ENCODE peak calls at places on chromosomes 1 and 21, in seven cellular contexts. N is WTC11, U is A549, X is HepG2, P is SK-N-SH, E is K562, Q is GM12878. A is an unnamed sample.

GRCh38 chr1:183293243-183293642 is 107.2 kb downstream of the LAMC2 start:
- DNase-seq in P (no peak), X (no peak), N (no peak), Q (no peak), U (no peak), E (no peak), A (no peak)

GRCh38 chr1:92563457-92564216 is 76.9 kb upstream of the GFI1 start:
- DNase-seq in E (no peak), P (no peak), X (no peak), N (no peak), Q (peak), U (no peak), A (no peak)

GRCh38 chr1:33974147-33974546 is 110.3 kb downstream of the HMGB4 start:
- DNase-seq in U (no peak), N (no peak), Q (no peak), P (no peak), E (no peak), X (no peak), A (no peak)

GRCh38 chr1:218304281-218305039 is 19.4 kb downstream of the RRP15 start:
- DNase-seq in P (peak), X (no peak), E (peak), N (no peak), U (no peak), Q (no peak), A (peak)

GRCh38 chr1:221961532-221962292 is 219.8 kb upstream of the DUSP10 start:
- DNase-seq in N (no peak), E (peak), U (no peak), P (no peak), X (peak), Q (peak), A (peak)

GRCh38 chr1:7421471-7422075 is 349.5 kb upstream of the VAMP3 start:
- DNase-seq in U (no peak), E (no peak), X (no peak), Q (no peak), N (peak), P (peak), A (no peak)

GRCh38 chr1:95793893-95794292 is 559.9 kb downstream of the RWDD3 start:
- DNase-seq in P (no peak), Q (no peak), U (no peak), N (peak), X (peak), E (no peak), A (no peak)

GRCh38 chr1:26582836-26583460 is 53.4 kb downstream of the RPS6KA1 start:
- DNase-seq in U (no peak), X (no peak), P (no peak), E (no peak), Q (peak), N (no peak), A (peak)

GRCh38 chr1:2290595-2291510 is 62.7 kb downstream of the SKI start:
- DNase-seq in U (no peak), X (no peak), E (peak), N (no peak), P (no peak), Q (peak), A (peak)

GRCh38 chr21:42406201-42406601 is 2.5 kb downstream of the UBASH3A start:
- DNase-seq in E (no peak), X (no peak), Q (no peak), N (no peak), P (no peak), U (no peak), A (no peak)

GRCh38 chr1:3727042-3727824 is 25.0 kb upstream of the CCDC27 start:
- DNase-seq in U (peak), Q (no peak), E (peak), P (peak), X (no peak), N (peak), A (no peak)

GRCh38 chr1:29238601-29238964 is 2.3 kb downstream of the PTPRU start:
- DNase-seq in Q (no peak), N (no peak), U (no peak), E (no peak), X (peak), P (no peak), A (no peak)

GRCh38 chr1:40840526-40841323 is 21.4 kb downstream of the CITED4 start:
- DNase-seq in E (peak), Q (no peak), U (no peak), P (no peak), X (no peak), N (no peak), A (no peak)

GRCh38 chr1:183218039-183218618 is 32.1 kb downstream of the LAMC2 start:
- DNase-seq in E (no peak), X (no peak), P (no peak), N (no peak), U (no peak), Q (no peak), A (peak)

GRCh38 chr1:98008373-98008772 is 87.5 kb upstream of the DPYD start:
- DNase-seq in N (no peak), Q (no peak), U (no peak), E (no peak), P (no peak), X (no peak), A (no peak)

GRCh38 chr1:35726814-35727433 is 8.2 kb upstream of the C1orf216 start:
- DNase-seq in P (peak), N (peak), E (peak), U (peak), Q (no peak), X (peak), A (peak)

GRCh38 chr1:220160027-220160426 is 66.1 kb downstream of the IARS2 start:
- DNase-seq in U (no peak), P (no peak), E (no peak), Q (no peak), X (no peak), N (no peak), A (no peak)

GRCh38 chr21:29342394-29342957 is 43.8 kb downstream of the BACH1 start:
- DNase-seq in P (peak), Q (peak), E (no peak), N (no peak), X (no peak), U (peak), A (peak)

GRCh38 chr1:201171063-201172036 is 17.1 kb upstream of the TMEM9 start:
- DNase-seq in U (peak), X (peak), Q (no peak), N (peak), E (peak), P (peak), A (peak)

GRCh38 chr1:172003766-172004530 is 162.7 kb downstream of the DNM3 start:
- DNase-seq in U (no peak), Q (no peak), N (no peak), X (no peak), P (no peak), E (no peak), A (peak)

GRCh38 chr1:172004671-172005070 is 163.4 kb downstream of the DNM3 start:
- DNase-seq in E (no peak), N (no peak), Q (no peak), X (no peak), U (no peak), P (no peak), A (no peak)

GRCh38 chr1:171999756-172000155 is 158.5 kb downstream of the DNM3 start:
- DNase-seq in U (no peak), Q (no peak), E (no peak), X (no peak), N (no peak), P (no peak), A (peak)

GRCh38 chr1:172005856-172006255 is 164.6 kb downstream of the DNM3 start:
- DNase-seq in Q (no peak), U (no peak), E (no peak), X (peak), N (no peak), P (no peak), A (peak)

DNA sequence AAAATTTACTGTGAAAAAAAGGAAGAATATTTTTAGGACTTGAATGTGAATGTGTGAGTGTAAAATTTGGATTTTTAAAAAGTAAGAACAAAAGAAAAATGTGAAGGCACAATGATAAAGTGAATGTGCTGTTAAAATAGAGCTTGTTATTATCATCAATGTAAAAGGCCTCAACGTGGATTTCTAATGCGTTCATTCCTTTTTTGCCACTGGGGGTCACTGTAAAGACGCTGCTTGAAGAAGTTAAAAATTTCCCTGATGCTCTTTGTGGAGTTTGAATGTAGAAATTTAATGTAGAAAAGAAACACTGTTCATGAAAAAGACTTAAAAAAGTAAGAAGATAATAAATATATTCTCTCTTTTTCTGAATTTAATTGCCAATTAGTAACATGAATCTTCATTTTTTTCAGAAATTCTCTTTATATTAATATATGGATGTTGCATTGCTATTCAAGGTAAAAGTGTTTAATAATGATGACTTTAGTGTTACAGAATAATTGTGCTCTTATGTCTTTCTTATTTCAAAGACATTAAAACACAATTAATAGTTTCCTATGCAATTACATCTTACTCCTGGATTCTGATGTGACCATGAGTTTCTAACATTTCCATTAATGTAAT is 161.5 kb downstream of the DNM3 start:
- DNase-seq in X (peak), P (peak), U (peak), N (no peak), E (peak), Q (peak), A (peak)
- TF ChIP-seq USF2 in X (no peak), P (no peak), U (no peak), N (no peak), E (no peak), Q (no peak), A (no peak)

GRCh38 chr1:178174539-178174938 is 80.6 kb downstream of the RASAL2 start:
- DNase-seq in N (no peak), X (no peak), U (no peak), Q (no peak), P (no peak), E (no peak), A (no peak)

GRCh38 chr1:178168535-178168934 is 74.6 kb downstream of the RASAL2 start:
- DNase-seq in Q (no peak), N (no peak), U (no peak), E (no peak), P (no peak), X (no peak), A (peak)

GRCh38 chr1:178169649-178170048 is 75.7 kb downstream of the RASAL2 start:
- DNase-seq in U (no peak), E (no peak), N (no peak), Q (no peak), X (no peak), P (no peak), A (no peak)

DNA sequence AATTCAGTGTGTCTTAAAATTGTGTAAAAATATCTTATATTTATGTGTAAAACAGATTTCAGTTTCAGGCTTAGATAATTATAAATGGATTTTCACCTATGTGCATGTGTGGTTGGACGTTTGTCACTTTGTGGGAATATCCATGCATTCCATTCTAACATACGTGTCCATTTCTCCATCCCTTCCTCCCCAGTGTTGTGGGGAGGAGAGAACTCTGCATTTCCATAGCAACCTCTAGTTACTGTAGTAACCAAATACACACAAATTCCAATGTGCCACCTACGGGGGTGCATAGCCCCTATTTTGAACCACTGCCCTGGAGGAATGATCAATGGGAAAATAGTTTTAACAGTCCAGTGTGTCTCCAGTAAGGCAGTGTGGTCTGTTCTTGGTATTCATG is 79.0 kb downstream of the RASAL2 start:
- DNase-seq in E (no peak), N (no peak), Q (no peak), P (no peak), U (no peak), X (no peak), A (peak)
- TF ChIP-seq USF2 in E (no peak), N (no peak), Q (no peak), P (no peak), U (no peak), X (no peak), A (no peak)

GRCh38 chr1:9038881-9039760 is 12.9 kb upstream of the SLC2A7 start:
- DNase-seq in E (no peak), X (no peak), P (peak), N (no peak), U (no peak), Q (no peak), A (no peak)
- TF ChIP-seq USF2 in E (no peak), X (no peak), P (no peak), N (no peak), U (no peak), Q (no peak), A (no peak)

GRCh38 chr1:32764826-32765545 is 52.2 kb downstream of the YARS1 start:
- DNase-seq in X (no peak), E (no peak), U (no peak), P (peak), Q (no peak), N (no peak), A (no peak)
- TF ChIP-seq USF2 in X (no peak), E (no peak), U (no peak), P (no peak), Q (no peak), N (no peak), A (no peak)